ENCODE peak calls at places on chromosomes 12 and 14, in ten cellular contexts. N is GM06990, D is GM20000, S is psoas muscle, H is K562, C is stomach, W is cardiac fibroblast, E is body of pancreas, J is AG04450, O is transverse colon. B is an unnamed sample.

GRCh38 chr12:130396667-130397066 is 59.0 kb downstream of the PIWIL1 start:
- DNase-seq in D (no peak), H (no peak), S (no peak), J (no peak), E (no peak), C (no peak), O (no peak), N (no peak), W (no peak), B (no peak)

GRCh38 chr14:44287858-44288257 is 219.2 kb downstream of the FSCB start:
- DNase-seq in C (no peak), J (no peak), E (no peak), N (no peak), H (no peak), O (no peak), D (no peak), W (peak), S (no peak), B (no peak)

GRCh38 chr12:98644433-98644711 is 216 bp downstream of the IKBIP start:
- DNase-seq in E (peak), J (no peak), H (no peak), W (no peak), S (no peak), D (peak), O (peak), N (no peak), C (peak), B (no peak)

GRCh38 chr14:93949511-93950075 is 22.4 kb downstream of the FAM181A start:
- DNase-seq in O (no peak), H (no peak), E (no peak), D (no peak), C (no peak), J (no peak), W (no peak), N (no peak), S (no peak), B (no peak)

GRCh38 chr12:106179086-106179485 is 40.3 kb upstream of the NUAK1 start:
- DNase-seq in C (no peak), O (no peak), H (no peak), S (no peak), W (no peak), N (no peak), D (no peak), J (no peak), E (peak), B (no peak)

GRCh38 chr12:45732936-45733335 is 3.4 kb downstream of the ARID2 start:
- DNase-seq in W (peak), C (no peak), J (no peak), S (no peak), D (no peak), O (no peak), N (no peak), H (no peak), E (no peak), B (no peak)

GRCh38 chr14:53539489-53540126 is 386.5 kb upstream of the DDHD1 start:
- DNase-seq in C (peak), O (peak), W (peak), E (peak), D (peak), H (peak), J (peak), N (peak), S (peak), B (no peak)

GRCh38 chr12:89709994-89710872 is 1.6 kb upstream of the ATP2B1 start:
- DNase-seq in O (peak), E (peak), H (no peak), D (no peak), S (peak), C (peak), W (peak), N (no peak), J (no peak), B (no peak)

GRCh38 chr12:90823859-90824258 is 131.1 kb downstream of the CCER1 start:
- DNase-seq in S (peak), H (no peak), N (no peak), J (no peak), D (no peak), E (no peak), C (no peak), O (no peak), W (no peak), B (no peak)

GRCh38 chr12:103640831-103641230 is 53.8 kb downstream of the STAB2 start:
- DNase-seq in J (no peak), N (no peak), E (no peak), S (no peak), C (no peak), W (no peak), D (peak), O (no peak), H (no peak), B (no peak)

GRCh38 chr14:55366271-55366670 is 45.4 kb downstream of the ATG14 start:
- DNase-seq in E (no peak), W (peak), H (no peak), D (no peak), S (no peak), C (no peak), J (peak), N (no peak), O (no peak), B (no peak)

GRCh38 chr12:109147954-109148353 is 31.6 kb downstream of the ACACB start:
- DNase-seq in O (peak), D (no peak), W (peak), C (no peak), H (no peak), S (no peak), N (no peak), J (no peak), E (no peak), B (no peak)

GRCh38 chr12:9364224-9365176 is 156.3 kb upstream of the PZP start:
- DNase-seq in S (no peak), D (peak), C (no peak), W (peak), J (peak), H (no peak), E (no peak), N (peak), O (peak), B (no peak)

GRCh38 chr12:100926669-100927248 is 132.2 kb downstream of the ANO4 start:
- DNase-seq in H (no peak), J (no peak), C (no peak), N (no peak), D (no peak), S (no peak), E (peak), W (peak), O (peak), B (no peak)

GRCh38 chr14:102202944-102203343 is 63.2 kb downstream of the WDR20 start:
- DNase-seq in E (no peak), H (no peak), N (no peak), W (no peak), J (no peak), S (no peak), D (no peak), C (no peak), O (no peak), B (no peak)

GRCh38 chr12:75483411-75483810 is 2.9 kb downstream of the GLIPR1 start:
- DNase-seq in O (no peak), D (no peak), S (no peak), C (no peak), E (no peak), J (no peak), N (no peak), H (no peak), W (no peak), B (no peak)

GRCh38 chr14:26163761-26164160 is 434.1 kb downstream of the NOVA1 start:
- DNase-seq in O (no peak), C (no peak), S (no peak), E (no peak), J (no peak), N (no peak), D (no peak), W (peak), H (no peak), B (no peak)

GRCh38 chr14:31965735-31966598 is 111.1 kb upstream of the ARHGAP5 start:
- DNase-seq in N (no peak), E (no peak), D (no peak), O (no peak), J (no peak), S (no peak), C (no peak), H (peak), W (no peak), B (no peak)

GRCh38 chr14:58298880-58299664 is 717 bp downstream of the ARID4A start:
- DNase-seq in O (peak), D (peak), E (peak), C (peak), J (no peak), W (no peak), H (peak), N (peak), S (peak), B (peak)

GRCh38 chr12:42969357-42969756 is 379.8 kb upstream of the PRICKLE1 start:
- DNase-seq in J (no peak), E (no peak), N (no peak), D (no peak), W (peak), O (no peak), H (no peak), C (no peak), S (no peak), B (no peak)

GRCh38 chr12:42756841-42757661 is 167.5 kb upstream of the PRICKLE1 start:
- DNase-seq in O (no peak), J (peak), D (no peak), N (peak), E (peak), H (no peak), W (peak), S (no peak), C (no peak), B (no peak)

GRCh38 chr12:103590271-103590670 is 3.2 kb downstream of the STAB2 start:
- DNase-seq in S (no peak), H (no peak), D (no peak), J (no peak), E (no peak), C (no peak), N (no peak), W (no peak), O (no peak), B (no peak)

GRCh38 chr12:75257510-75257909 is 47.9 kb upstream of the KCNC2 start:
- DNase-seq in D (no peak), W (no peak), J (no peak), S (no peak), O (no peak), E (no peak), H (no peak), N (no peak), C (no peak), B (no peak)

GRCh38 chr12:101298426-101298825 is 18.5 kb downstream of the UTP20 start:
- DNase-seq in E (no peak), S (no peak), D (no peak), O (no peak), N (no peak), W (peak), C (no peak), J (no peak), H (no peak), B (no peak)

GRCh38 chr14:57725399-57726077 is 140.4 kb downstream of the SLC35F4 start:
- DNase-seq in W (peak), C (no peak), O (no peak), N (no peak), E (no peak), J (no peak), H (no peak), S (no peak), D (no peak), B (no peak)

GRCh38 chr12:19234171-19234704 is 104.7 kb downstream of the PLEKHA5 start:
- DNase-seq in H (no peak), W (peak), D (no peak), J (no peak), O (no peak), C (no peak), S (no peak), N (no peak), E (no peak), B (no peak)

GRCh38 chr12:795305-795704 is 42.9 kb downstream of the WNK1 start:
- DNase-seq in C (no peak), W (no peak), S (no peak), N (peak), J (no peak), O (no peak), E (no peak), D (no peak), H (no peak), B (no peak)

GRCh38 chr14:34981743-34982420 is 910 bp upstream of the SRP54 start:
- DNase-seq in W (peak), D (no peak), O (peak), E (peak), H (no peak), C (no peak), N (no peak), J (peak), S (no peak), B (peak)

DNA sequence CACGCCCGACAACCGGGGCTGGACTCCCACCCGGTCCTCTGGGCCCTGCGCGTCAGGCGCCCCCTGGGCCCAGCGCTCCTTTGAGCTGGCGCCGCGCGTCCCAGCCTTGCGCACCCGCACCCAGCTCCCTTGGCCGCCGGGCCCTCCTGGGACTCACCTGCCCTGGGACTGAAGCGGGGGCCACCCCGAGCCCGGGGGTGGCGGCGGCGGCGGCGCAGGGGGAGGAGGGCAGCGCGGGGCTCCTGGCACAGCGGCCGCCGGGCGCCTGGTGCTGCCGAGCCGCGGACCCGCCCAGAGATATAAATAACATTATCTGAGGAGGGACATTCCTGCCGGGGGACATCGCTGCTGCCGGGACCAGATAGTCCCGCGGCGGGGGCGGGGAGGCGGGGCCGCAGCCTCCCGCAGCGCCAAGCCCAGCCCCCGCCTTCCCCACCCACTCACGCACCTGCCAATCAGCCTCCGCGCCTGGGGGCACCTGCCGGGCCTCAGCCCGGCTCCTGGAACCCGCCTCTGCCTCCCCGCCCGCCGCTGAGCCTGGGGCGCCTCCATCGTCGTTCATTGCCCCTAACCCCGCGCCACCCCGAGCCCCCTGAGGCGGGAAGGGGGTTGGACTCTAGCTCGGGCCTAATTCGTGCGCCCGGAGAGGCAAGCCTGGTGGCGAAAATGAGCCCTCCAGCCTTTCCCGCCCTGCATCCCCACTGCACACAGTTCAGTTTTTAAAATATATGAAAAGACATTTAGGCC is at the start of gene SPTB:
- DNase-seq in D (peak), H (peak), N (peak), J (no peak), C (peak), S (peak), W (no peak), E (peak), O (peak), B (no peak)
- TF ChIP-seq CTCF in D (no peak), H (no peak), N (no peak), J (no peak), C (no peak), S (no peak), W (no peak), E (peak), O (no peak), B (no peak)

GRCh38 chr12:117481470-117481869 is 120.0 kb upstream of the NOS1 start:
- DNase-seq in E (no peak), H (no peak), W (no peak), J (no peak), N (no peak), S (no peak), D (no peak), C (no peak), O (no peak), B (no peak)

GRCh38 chr12:117486840-117487659 is 125.6 kb upstream of the NOS1 start:
- DNase-seq in D (no peak), W (no peak), O (no peak), N (no peak), S (peak), H (no peak), E (peak), J (no peak), C (peak), B (no peak)

GRCh38 chr12:117485984-117486839 is 124.8 kb upstream of the NOS1 start:
- DNase-seq in D (no peak), N (no peak), S (no peak), J (no peak), O (no peak), E (no peak), C (no peak), H (no peak), W (no peak), B (no peak)

GRCh38 chr12:117489671-117490070 is 128.2 kb upstream of the NOS1 start:
- DNase-seq in N (no peak), S (peak), O (no peak), D (no peak), E (no peak), C (no peak), J (no peak), W (no peak), H (no peak), B (no peak)

DNA sequence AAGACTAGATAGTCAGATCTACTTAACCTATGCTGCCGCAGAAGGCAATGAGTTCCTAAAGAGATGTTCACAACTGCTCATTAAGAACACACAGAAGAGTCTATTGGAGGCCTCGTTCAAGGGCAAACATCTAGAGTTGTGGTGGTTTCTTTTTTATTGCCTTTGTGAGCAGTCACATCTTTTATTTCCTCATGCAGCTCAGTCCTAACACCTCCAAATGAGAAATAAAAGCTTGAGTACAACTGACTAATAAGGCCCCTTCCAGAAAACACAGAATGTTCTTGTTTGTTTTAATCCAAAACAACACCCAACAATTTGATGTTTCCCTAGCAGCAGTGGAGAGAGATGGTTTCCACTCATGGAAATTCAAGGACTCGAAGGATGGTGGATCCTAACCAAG is 123.5 kb upstream of the NOS1 start:
- DNase-seq in S (no peak), J (no peak), O (no peak), H (no peak), D (no peak), E (no peak), W (no peak), N (no peak), C (no peak), B (no peak)
- TF ChIP-seq CTCF in S (no peak), J (no peak), O (no peak), H (no peak), D (no peak), E (no peak), W (no peak), N (no peak), C (no peak), B (no peak)

DNA sequence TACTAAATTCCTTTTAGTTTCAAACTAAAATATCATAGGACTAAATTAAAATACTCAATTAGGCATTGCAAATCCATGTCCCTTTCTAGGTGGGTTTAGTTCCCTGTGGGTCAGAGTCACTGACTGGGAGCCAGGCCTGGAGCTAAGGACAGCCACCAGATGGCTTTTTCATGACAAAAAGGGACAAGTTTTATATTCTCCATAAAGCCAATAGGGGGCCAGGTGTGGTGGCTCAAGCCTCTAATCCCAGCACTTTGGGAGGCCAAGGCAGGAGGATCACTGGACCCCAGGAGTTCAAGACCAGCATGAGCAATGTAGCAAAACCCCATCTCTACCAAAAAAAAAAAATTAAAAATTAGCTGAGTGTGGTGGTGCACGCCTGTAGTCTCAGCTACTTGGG is 35.4 kb upstream of the EIF5 start:
- DNase-seq in N (no peak), C (no peak), O (no peak), E (no peak), H (no peak), J (no peak), D (no peak), W (no peak), S (no peak), B (no peak)
- TF ChIP-seq CTCF in N (peak), C (no peak), O (no peak), E (no peak), H (peak), J (no peak), D (no peak), W (no peak), S (no peak), B (no peak)

GRCh38 chr12:47885012-47885501 is 19.7 kb downstream of the VDR start:
- DNase-seq in C (no peak), N (peak), S (no peak), D (peak), H (no peak), W (no peak), O (no peak), J (no peak), E (no peak), B (peak)

GRCh38 chr12:47885566-47885965 is 19.2 kb downstream of the VDR start:
- DNase-seq in C (no peak), N (no peak), H (no peak), S (no peak), J (no peak), W (no peak), E (no peak), D (no peak), O (no peak), B (no peak)

GRCh38 chr12:47888127-47888819 is 16.5 kb downstream of the VDR start:
- DNase-seq in C (no peak), O (no peak), N (no peak), S (no peak), J (no peak), H (no peak), D (no peak), W (no peak), E (peak), B (no peak)

GRCh38 chr12:47887529-47887928 is 17.3 kb downstream of the VDR start:
- DNase-seq in E (no peak), J (no peak), S (no peak), C (no peak), O (no peak), D (no peak), H (no peak), N (no peak), W (no peak), B (no peak)

DNA sequence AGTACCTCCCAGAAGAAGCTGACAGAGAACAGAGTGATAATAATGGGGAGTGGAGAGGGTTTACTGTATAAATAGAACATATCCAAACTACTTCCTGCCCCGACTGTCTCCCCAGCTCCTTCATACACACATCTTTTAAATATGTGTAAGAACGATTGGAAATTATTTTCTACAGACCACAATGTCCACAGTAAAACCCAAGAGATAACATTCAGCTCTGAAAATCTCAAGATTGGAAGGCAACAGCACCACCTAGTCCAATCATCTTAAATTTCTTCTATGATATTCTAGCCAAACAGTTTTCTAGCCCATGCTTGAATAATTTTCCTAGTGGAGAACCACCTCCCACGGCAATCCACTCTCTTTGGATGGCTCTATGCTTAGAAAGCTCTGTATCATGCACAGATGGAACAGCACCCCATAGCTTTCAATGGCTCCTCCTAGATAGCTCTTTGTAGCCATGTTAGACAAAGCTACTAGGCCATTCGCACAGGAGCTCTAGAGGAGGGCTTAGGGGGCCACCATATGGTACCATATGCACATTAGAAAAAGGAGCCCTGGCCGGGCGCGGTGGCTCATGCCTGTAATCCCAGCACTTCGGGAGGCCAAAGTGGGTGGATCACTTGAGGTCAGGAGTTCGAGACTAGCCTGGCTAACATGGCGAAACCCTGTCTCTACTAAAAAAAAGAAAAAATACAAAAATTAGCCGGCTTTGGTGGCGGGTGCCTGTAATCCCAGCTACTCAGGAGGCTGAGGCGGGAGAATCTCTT is 18.1 kb downstream of the VDR start:
- DNase-seq in S (no peak), H (no peak), D (no peak), O (no peak), E (no peak), C (no peak), J (no peak), N (no peak), W (no peak), B (no peak)
- TF ChIP-seq CTCF in S (no peak), H (no peak), D (no peak), O (no peak), E (no peak), C (no peak), J (peak), N (no peak), W (no peak), B (no peak)